ENCODE peak calls at places on chromosomes 13 and 19, in nine cellular contexts. V, O, T, P, C, L, X, G and Q are unnamed samples.

GRCh38 chr13:40664100-40665060 is 2.1 kb downstream of the FOXO1 start:
- DNase-seq in V (peak; percentile 2), O (peak; percentile 76), T (no peak), P (no peak), C (peak; percentile 39), L (peak; percentile 86), X (no peak), G (no peak), Q (peak; percentile 70)

GRCh38 chr13:97417698-97418097 is 16.3 kb upstream of the RAP2A start:
- DNase-seq in V (no peak), O (no peak), T (no peak), P (no peak), C (no peak), L (no peak), X (no peak), G (no peak), Q (no peak)

GRCh38 chr19:10270180-10270615 is 722 bp upstream of the ICAM1 start:
- DNase-seq in V (no peak), O (peak; percentile 80), T (peak; percentile 94), P (peak; percentile 97), C (no peak), L (peak; percentile 87), X (no peak), G (no peak), Q (no peak)

GRCh38 chr13:20696073-20696472 is 7.4 kb upstream of the IL17D start:
- DNase-seq in V (no peak), O (no peak), T (no peak), P (peak; percentile 62), C (no peak), L (no peak), X (no peak), G (no peak), Q (no peak)

GRCh38 chr19:18357041-18357440 is 16.6 kb downstream of the PGPEP1 start:
- DNase-seq in V (no peak), O (no peak), T (no peak), P (no peak), C (no peak), L (no peak), X (no peak), G (no peak), Q (no peak)

GRCh38 chr19:4067396-4068057 is 828 bp upstream of the ZBTB7A start:
- DNase-seq in V (no peak), O (no peak), T (peak; percentile 53), P (peak; percentile 54), C (peak; percentile 77), L (no peak), X (no peak), G (no peak), Q (no peak)

GRCh38 chr13:97256343-97256783 is 34.2 kb downstream of the MBNL2 start:
- DNase-seq in V (peak; percentile 76), O (peak; percentile 90), T (no peak), P (no peak), C (no peak), L (peak; percentile 72), X (no peak), G (peak; percentile 40), Q (peak; percentile 89)

GRCh38 chr13:41060723-41061074 is 610 bp upstream of the WBP4 start:
- DNase-seq in V (peak; percentile 68), O (peak; percentile 84), T (no peak), P (peak; percentile 79), C (peak; percentile 87), L (peak; percentile 89), X (peak; percentile 70), G (no peak), Q (peak; percentile 64)

GRCh38 chr13:99864627-99864990 is 107.0 kb downstream of the ZIC5 start:
- DNase-seq in V (no peak), O (no peak), T (no peak), P (no peak), C (no peak), L (no peak), X (no peak), G (no peak), Q (no peak)

GRCh38 chr13:33633701-33634525 is 184.0 kb upstream of the RFC3 start:
- DNase-seq in V (no peak), O (no peak), T (no peak), P (no peak), C (no peak), L (no peak), X (no peak), G (no peak), Q (no peak)

GRCh38 chr13:96671073-96671472 is 323.2 kb downstream of the OXGR1 start:
- DNase-seq in V (no peak), O (peak; percentile 79), T (no peak), P (no peak), C (no peak), L (no peak), X (no peak), G (peak; percentile 5), Q (no peak)

GRCh38 chr13:82654143-82654542 is 1228.1 kb downstream of the SLITRK1 start:
- DNase-seq in V (no peak), O (no peak), T (no peak), P (no peak), C (no peak), L (no peak), X (no peak), G (no peak), Q (no peak)

GRCh38 chr19:11324079-11324661 is 15.3 kb downstream of the RAB3D start:
- DNase-seq in V (peak; percentile 76), O (peak; percentile 83), T (no peak), P (peak; percentile 100), C (peak; percentile 51), L (peak; percentile 88), X (no peak), G (no peak), Q (no peak)

GRCh38 chr19:17001603-17002183 is 24.9 kb downstream of the CPAMD8 start:
- DNase-seq in V (no peak), O (no peak), T (peak; percentile 22), P (no peak), C (no peak), L (no peak), X (no peak), G (no peak), Q (no peak)

GRCh38 chr19:19321143-19321577 is 531 bp downstream of the MAU2 start:
- DNase-seq in V (peak; percentile 18), O (peak; percentile 7), T (peak; percentile 21), P (peak; percentile 21), C (peak; percentile 37), L (no peak), X (no peak), G (no peak), Q (peak; percentile 19)

GRCh38 chr19:19460258-19460731 is 54.8 kb downstream of the GATAD2A start:
- DNase-seq in V (no peak), O (no peak), T (no peak), P (no peak), C (no peak), L (no peak), X (no peak), G (no peak), Q (no peak)

GRCh38 chr19:45879055-45879454 is 6.9 kb downstream of the IRF2BP1 start:
- DNase-seq in V (no peak), O (no peak), T (no peak), P (no peak), C (no peak), L (no peak), X (no peak), G (no peak), Q (no peak)

GRCh38 chr13:30577381-30577780 is 40.3 kb upstream of the USPL1 start:
- DNase-seq in V (peak; percentile 87), O (peak; percentile 91), T (no peak), P (peak; percentile 88), C (no peak), L (no peak), X (no peak), G (peak; percentile 25), Q (peak; percentile 75)

GRCh38 chr19:50912727-50913716 is 1.8 kb upstream of the KLK4 start:
- DNase-seq in V (no peak), O (peak; percentile 17), T (no peak), P (no peak), C (no peak), L (no peak), X (no peak), G (no peak), Q (no peak)

GRCh38 chr19:34431681-34432402 is 3.7 kb downstream of the UBA2 start:
- DNase-seq in V (no peak), O (no peak), T (no peak), P (no peak), C (no peak), L (no peak), X (no peak), G (no peak), Q (no peak)

GRCh38 chr13:104737713-104738112 is 1671.5 kb upstream of the SLC10A2 start:
- DNase-seq in V (no peak), O (no peak), T (no peak), P (no peak), C (no peak), L (no peak), X (no peak), G (no peak), Q (no peak)

GRCh38 chr19:9836021-9836420 is 903 bp downstream of the PIN1 start:
- DNase-seq in V (peak; percentile 34), O (peak; percentile 39), T (no peak), P (peak; percentile 35), C (no peak), L (no peak), X (no peak), G (no peak), Q (peak; percentile 12)

GRCh38 chr13:110965038-110965754 is 50.3 kb upstream of the ANKRD10 start:
- DNase-seq in V (peak; percentile 42), O (peak; percentile 95), T (no peak), P (peak; percentile 18), C (no peak), L (no peak), X (no peak), G (no peak), Q (peak; percentile 85)

GRCh38 chr13:27354379-27354778 is 70.0 kb upstream of the GTF3A start:
- DNase-seq in V (no peak), O (no peak), T (no peak), P (no peak), C (no peak), L (no peak), X (no peak), G (no peak), Q (no peak)